ENCODE peak calls at places on chromosomes 11 and 22, in eight cellular contexts. H, E, K, P, Z, Q, B and D are unnamed samples.
A peak's percentile ranks its signal among the peaks of the same experiment; 100 is the strongest.

GRCh38 chr22:41589260-41589600 is 410 bp downstream of the PMM1 start:
- DNase-seq in H (no peak), E (peak; percentile 34), K (peak; percentile 14), P (peak; percentile 12), Z (no peak), Q (no peak), B (no peak), D (peak; percentile 78)

GRCh38 chr22:36816338-36816634 is 549 bp downstream of the PVALB start:
- DNase-seq in H (no peak), E (no peak), K (no peak), P (no peak), Z (no peak), Q (no peak), B (no peak), D (no peak)

GRCh38 chr11:64690235-64690634 is 32.8 kb downstream of the NRXN2 start:
- DNase-seq in H (no peak), E (no peak), K (no peak), P (no peak), Z (no peak), Q (no peak), B (no peak), D (no peak)

GRCh38 chr11:1773711-1774550 is 10.2 kb upstream of the CTSD start:
- DNase-seq in H (no peak), E (no peak), K (no peak), P (no peak), Z (no peak), Q (no peak), B (no peak), D (no peak)

GRCh38 chr22:31248138-31248745 is 36.1 kb downstream of the LIMK2 start:
- DNase-seq in H (peak; percentile 62), E (peak; percentile 93), K (peak; percentile 79), P (no peak), Z (no peak), Q (peak; percentile 79), B (peak; percentile 94), D (peak; percentile 96)

GRCh38 chr22:31253949-31254348 is 38.3 kb downstream of the PIK3IP1 start:
- DNase-seq in H (no peak), E (no peak), K (no peak), P (peak; percentile 10), Z (no peak), Q (no peak), B (no peak), D (no peak)

GRCh38 chr11:79062814-79063762 is 377.7 kb downstream of the TENM4 start:
- DNase-seq in H (no peak), E (peak; percentile 9), K (no peak), P (peak; percentile 25), Z (no peak), Q (no peak), B (peak; percentile 42), D (peak; percentile 80)

GRCh38 chr11:73965764-73966121 is 14.9 kb downstream of the DNAJB13 start:
- DNase-seq in H (no peak), E (no peak), K (no peak), P (no peak), Z (no peak), Q (no peak), B (no peak), D (no peak)

GRCh38 chr11:2251138-2251537 is 19.2 kb downstream of the ASCL2 start:
- DNase-seq in H (no peak), E (no peak), K (no peak), P (no peak), Z (no peak), Q (no peak), B (no peak), D (peak; percentile 29)

GRCh38 chr22:44587004-44587793 is 89.2 kb upstream of the RTL6 start:
- DNase-seq in H (no peak), E (no peak), K (no peak), P (no peak), Z (no peak), Q (no peak), B (no peak), D (peak; percentile 96)

GRCh38 chr11:123139206-123139605 is 55.8 kb downstream of the CLMP start:
- DNase-seq in H (no peak), E (no peak), K (no peak), P (no peak), Z (no peak), Q (no peak), B (no peak), D (no peak)

GRCh38 chr22:35477911-35478582 is 62.6 kb upstream of the RASD2 start:
- DNase-seq in H (no peak), E (peak; percentile 93), K (no peak), P (peak; percentile 47), Z (peak; percentile 52), Q (no peak), B (peak; percentile 23), D (peak; percentile 97)

GRCh38 chr11:61361237-61361636 is 445 bp downstream of the CYB561A3 start:
- DNase-seq in H (no peak), E (no peak), K (no peak), P (no peak), Z (no peak), Q (no peak), B (no peak), D (peak; percentile 15)

GRCh38 chr11:17629113-17629512 is 82.1 kb downstream of the OTOG start:
- DNase-seq in H (no peak), E (no peak), K (no peak), P (no peak), Z (no peak), Q (no peak), B (no peak), D (no peak)

GRCh38 chr22:26751217-26751616 is 93.8 kb downstream of the MIAT start:
- DNase-seq in H (peak; percentile 44), E (no peak), K (peak; percentile 96), P (no peak), Z (no peak), Q (no peak), B (no peak), D (peak; percentile 97)

GRCh38 chr11:45662665-45663485 is 2.5 kb downstream of the CHST1 start:
- DNase-seq in H (no peak), E (peak; percentile 76), K (no peak), P (no peak), Z (peak; percentile 17), Q (peak; percentile 35), B (peak; percentile 97), D (peak; percentile 83)

GRCh38 chr22:28430656-28431055 is 249.0 kb downstream of the TTC28 start:
- DNase-seq in H (no peak), E (no peak), K (no peak), P (no peak), Z (no peak), Q (no peak), B (no peak), D (no peak)

GRCh38 chr11:126186708-126187481 is 24.6 kb downstream of the RPUSD4 start:
- DNase-seq in H (no peak), E (no peak), K (no peak), P (no peak), Z (no peak), Q (no peak), B (no peak), D (no peak)

GRCh38 chr11:82356316-82356715 is 377.3 kb downstream of the FAM181B start:
- DNase-seq in H (no peak), E (no peak), K (no peak), P (no peak), Z (no peak), Q (no peak), B (no peak), D (no peak)

GRCh38 chr11:133041928-133042890 is 490.1 kb downstream of the OPCML start:
- DNase-seq in H (no peak), E (no peak), K (no peak), P (no peak), Z (no peak), Q (no peak), B (no peak), D (peak; percentile 82)

GRCh38 chr11:84969103-84969502 is 658.0 kb downstream of the DLG2 start:
- DNase-seq in H (no peak), E (no peak), K (no peak), P (no peak), Z (no peak), Q (no peak), B (peak; percentile 98), D (no peak)

GRCh38 chr11:128886401-128887119 is 4.6 kb upstream of the KCNJ5 start:
- DNase-seq in H (no peak), E (no peak), K (no peak), P (peak; percentile 51), Z (no peak), Q (no peak), B (no peak), D (peak; percentile 78)

GRCh38 chr11:70135142-70136132 is 57.3 kb downstream of the ANO1 start:
- DNase-seq in H (no peak), E (no peak), K (no peak), P (no peak), Z (no peak), Q (no peak), B (peak; percentile 5), D (peak; percentile 85)

GRCh38 chr11:75225794-75226193 is 14.8 kb upstream of the TPBGL start:
- DNase-seq in H (no peak), E (no peak), K (no peak), P (no peak), Z (no peak), Q (no peak), B (no peak), D (no peak)

GRCh38 chr11:48031602-48032001 is 51.2 kb downstream of the PTPRJ start:
- DNase-seq in H (no peak), E (no peak), K (no peak), P (no peak), Z (no peak), Q (no peak), B (no peak), D (no peak)

GRCh38 chr11:67245046-67245445 is 21.2 kb upstream of the GRK2 start:
- DNase-seq in H (no peak), E (no peak), K (no peak), P (no peak), Z (no peak), Q (no peak), B (no peak), D (no peak)

GRCh38 chr11:5004429-5005274 is 10.0 kb downstream of the OR51L1 start:
- DNase-seq in H (peak; percentile 45), E (peak; percentile 50), K (peak; percentile 46), P (peak; percentile 58), Z (peak; percentile 9), Q (peak; percentile 12), B (peak; percentile 68), D (peak; percentile 86)

GRCh38 chr11:19116315-19116970 is 525 bp upstream of the ZDHHC13 start:
- DNase-seq in H (no peak), E (peak; percentile 4), K (no peak), P (no peak), Z (no peak), Q (no peak), B (no peak), D (peak; percentile 16)

GRCh38 chr22:29751139-29751538 is 15.7 kb downstream of the ZMAT5 start:
- DNase-seq in H (no peak), E (no peak), K (no peak), P (no peak), Z (no peak), Q (no peak), B (no peak), D (no peak)

GRCh38 chr11:70829160-70829899 is 423.0 kb downstream of the SHANK2 start:
- DNase-seq in H (no peak), E (no peak), K (no peak), P (no peak), Z (no peak), Q (no peak), B (no peak), D (no peak)